ENCODE peak calls at places on chromosome 20, in four cellular contexts. M is B cell, I is head of caudate nucleus, D is ACHN. O is an unnamed sample.
A peak's percentile ranks its signal among the peaks of the same experiment; 100 is the strongest.

GRCh38 chr20:43731469-43731868 is 4.7 kb upstream of the GTSF1L start:
- DNase-seq in D (no peak), M (no peak), I (no peak), O (no peak)

GRCh38 chr20:23228912-23229311 is 121.7 kb upstream of the NXT1 start:
- DNase-seq in I (no peak), D (no peak), M (no peak), O (no peak)

GRCh38 chr20:1396264-1396663 is 3.4 kb upstream of the FKBP1A start:
- DNase-seq in M (no peak), D (no peak), I (no peak), O (no peak)

GRCh38 chr20:63968928-63969760 is 586 bp downstream of the ZNF512B start:
- DNase-seq in D (no peak), M (peak; percentile 78), I (peak; percentile 46), O (no peak)

GRCh38 chr20:32505723-32506473 is 79.2 kb downstream of the NOL4L start:
- DNase-seq in M (no peak), I (no peak), D (no peak), O (no peak)

GRCh38 chr20:44582321-44583025 is at the start of gene PKIG:
- DNase-seq in M (no peak), I (no peak), D (no peak), O (no peak)

GRCh38 chr20:63085087-63085861 is 78.5 kb upstream of the BHLHE23 start:
- DNase-seq in D (no peak), I (no peak), M (no peak), O (no peak)

GRCh38 chr20:16712541-16712947 is 17.3 kb upstream of the SNRPB2 start:
- DNase-seq in D (no peak), I (no peak), M (no peak), O (no peak)

GRCh38 chr20:45051497-45052060 is 49.3 kb downstream of the KCNS1 start:
- DNase-seq in D (no peak), I (no peak), M (peak; percentile 42), O (no peak)

GRCh38 chr20:8127553-8128255 is 4.4 kb upstream of the PLCB1 start:
- DNase-seq in D (no peak), M (no peak), I (no peak), O (no peak)

GRCh38 chr20:51660741-51661608 is 107.2 kb downstream of the ATP9A start:
- DNase-seq in M (no peak), D (no peak), I (no peak), O (no peak)

GRCh38 chr20:3479025-3479424 is 8.2 kb downstream of the ATRN start:
- DNase-seq in D (no peak), M (no peak), I (no peak), O (no peak)

GRCh38 chr20:5104479-5104878 is 15.3 kb downstream of the PCNA start:
- DNase-seq in D (no peak), M (no peak), I (no peak), O (no peak)

GRCh38 chr20:5612476-5613291 is 137.5 kb upstream of the SHLD1 start:
- DNase-seq in I (no peak), M (no peak), D (no peak), O (no peak)

GRCh38 chr20:39829255-39829654 is 859.8 kb downstream of the MAFB start:
- DNase-seq in M (no peak), D (no peak), I (peak; percentile 47), O (no peak)

GRCh38 chr20:17938889-17939619 is 29.5 kb downstream of the SNX5 start:
- DNase-seq in D (peak; percentile 34), I (peak; percentile 75), M (peak; percentile 80), O (peak; percentile 8)

GRCh38 chr20:37364927-37365272 is 19.0 kb downstream of the SRC start:
- DNase-seq in D (no peak), M (peak; percentile 9), I (no peak), O (no peak)

GRCh38 chr20:64133951-64134407 is 26.6 kb upstream of the NPBWR2 start:
- DNase-seq in I (peak; percentile 24), D (no peak), M (no peak), O (no peak)

GRCh38 chr20:63701329-63702035 is 5.0 kb downstream of the TNFRSF6B start:
- DNase-seq in I (peak; percentile 13), M (peak; percentile 11), D (no peak), O (no peak)

GRCh38 chr20:31674895-31675827 is 37.4 kb downstream of the COX4I2 start:
- DNase-seq in I (peak; percentile 70), D (no peak), M (peak; percentile 69), O (peak; percentile 65)

GRCh38 chr20:23037017-23037481 is 1.9 kb downstream of the SSTR4 start:
- DNase-seq in I (no peak), D (no peak), M (no peak), O (no peak)

GRCh38 chr20:63089051-63089907 is 82.5 kb upstream of the BHLHE23 start:
- DNase-seq in M (no peak), I (peak; percentile 56), D (no peak), O (no peak)

GRCh38 chr20:58747400-58747672 is 54.7 kb downstream of the NPEPL1 start:
- DNase-seq in D (no peak), M (no peak), I (no peak), O (no peak)

GRCh38 chr20:38167851-38168760 is 3.0 kb upstream of the TGM2 start:
- DNase-seq in I (no peak), D (peak; percentile 92), M (no peak), O (peak; percentile 27)

GRCh38 chr20:4689224-4689623 is 32.5 kb upstream of the PRND start:
- DNase-seq in I (no peak), M (no peak), D (no peak), O (no peak)

GRCh38 chr20:8353512-8353911 is 221.4 kb downstream of the PLCB1 start:
- DNase-seq in I (no peak), D (no peak), M (no peak), O (no peak)

GRCh38 chr20:48835390-48835789 is 7.6 kb upstream of the PREX1 start:
- DNase-seq in D (no peak), I (no peak), M (no peak), O (no peak)

GRCh38 chr20:34536798-34537394 is 20.7 kb downstream of the DYNLRB1 start:
- DNase-seq in D (no peak), I (peak; percentile 84), M (no peak), O (no peak)

GRCh38 chr20:23361108-23361650 is 803 bp upstream of the GZF1 start:
- DNase-seq in M (peak; percentile 80), D (peak; percentile 25), I (no peak), O (no peak)

GRCh38 chr20:4009305-4009704 is 6.1 kb downstream of the RNF24 start:
- DNase-seq in D (no peak), I (no peak), M (no peak), O (no peak)

GRCh38 chr20:39986231-39986904 is 702.7 kb downstream of the MAFB start:
- DNase-seq in I (peak; percentile 32), D (no peak), M (no peak), O (no peak)

GRCh38 chr20:63731410-63731809 is 5.1 kb upstream of the LIME1 start:
- DNase-seq in M (no peak), I (no peak), D (no peak), O (no peak)

GRCh38 chr20:33667245-33668086 is 723 bp downstream of the ACTL10 start:
- DNase-seq in M (peak; percentile 66), I (peak; percentile 68), D (no peak), O (peak; percentile 53)

GRCh38 chr20:58112017-58112781 is 116.3 kb downstream of the ANKRD60 start:
- DNase-seq in M (no peak), I (no peak), D (no peak), O (no peak)

GRCh38 chr20:9503530-9504251 is 10.7 kb upstream of the LAMP5 start:
- DNase-seq in D (no peak), I (no peak), M (no peak), O (no peak)

GRCh38 chr20:13341737-13342393 is 120.8 kb downstream of the ISM1 start:
- DNase-seq in M (no peak), D (no peak), I (no peak), O (no peak)